ENCODE peak calls at places on chromosomes 1 and 21, in six cellular contexts. D, Q, M, Y, B and J are unnamed samples.

GRCh38 chr1:64162151-64162550 is 41.3 kb upstream of the UBE2U start:
- DNase-seq in Q (no peak), B (no peak), D (no peak), M (no peak), Y (no peak), J (no peak)

GRCh38 chr1:100780826-100781225 is 61.3 kb downstream of the VCAM1 start:
- DNase-seq in M (no peak), D (no peak), Y (no peak), B (no peak), Q (no peak), J (no peak)

GRCh38 chr1:25161981-25162380 is 70.3 kb downstream of the SYF2 start:
- DNase-seq in Y (no peak), D (no peak), B (no peak), M (no peak), Q (no peak), J (no peak)

GRCh38 chr21:41761211-41762181 is 5.4 kb downstream of the RIPK4 start:
- DNase-seq in Y (no peak), D (peak; percentile 80), M (no peak), B (no peak), Q (peak; percentile 7), J (no peak)

GRCh38 chr1:153777648-153778047 is 2.4 kb downstream of the SLC27A3 start:
- DNase-seq in M (no peak), Y (no peak), Q (no peak), B (no peak), D (no peak), J (no peak)

GRCh38 chr1:74731399-74732052 is 1.3 kb downstream of the CRYZ start:
- DNase-seq in M (no peak), B (peak; percentile 90), Q (peak; percentile 88), D (no peak), Y (no peak), J (no peak)

GRCh38 chr1:22450421-22451021 is 1.1 kb upstream of the ZBTB40 start:
- DNase-seq in B (no peak), Y (no peak), D (no peak), M (no peak), Q (no peak), J (no peak)

GRCh38 chr1:206776239-206776638 is 3.9 kb upstream of the IL10 start:
- DNase-seq in M (no peak), Y (no peak), D (no peak), B (no peak), Q (no peak), J (no peak)

GRCh38 chr1:96987186-96987703 is 265.7 kb downstream of the PTBP2 start:
- DNase-seq in B (no peak), M (no peak), Y (no peak), Q (no peak), D (no peak), J (no peak)

GRCh38 chr1:18597159-18598042 is 33.2 kb upstream of the PAX7 start:
- DNase-seq in B (peak; percentile 19), Y (no peak), M (peak; percentile 38), D (no peak), Q (peak; percentile 3), J (no peak)

GRCh38 chr1:86865973-86866637 is 47.8 kb downstream of the SELENOF start:
- DNase-seq in Q (no peak), B (no peak), M (no peak), D (no peak), Y (no peak), J (no peak)

GRCh38 chr1:209884665-209885117 is 53.3 kb upstream of the SYT14 start:
- DNase-seq in Q (peak; percentile 96), D (peak; percentile 84), Y (no peak), B (peak; percentile 100), M (no peak), J (peak; percentile 9)

GRCh38 chr1:198056255-198056654 is 100.5 kb upstream of the NEK7 start:
- DNase-seq in Y (no peak), D (no peak), M (no peak), B (peak; percentile 10), Q (no peak), J (no peak)

GRCh38 chr1:3505161-3505560 is 50.7 kb downstream of the ARHGEF16 start:
- DNase-seq in Y (no peak), D (no peak), B (no peak), M (no peak), Q (no peak), J (no peak)

GRCh38 chr1:31576201-31576669 is at the start of gene TINAGL1:
- DNase-seq in B (peak; percentile 72), Y (no peak), D (peak; percentile 63), Q (peak; percentile 46), M (no peak), J (no peak)

GRCh38 chr21:44399955-44400790 is 46.8 kb downstream of the TRPM2 start:
- DNase-seq in M (no peak), Q (no peak), Y (no peak), D (no peak), B (no peak), J (no peak)

GRCh38 chr1:201946224-201946908 is at the start of gene LMOD1:
- DNase-seq in B (peak; percentile 85), Y (no peak), M (no peak), D (peak; percentile 83), Q (peak; percentile 83), J (no peak)

GRCh38 chr21:40160911-40161310 is 293.7 kb downstream of the PCP4 start:
- DNase-seq in D (no peak), Y (no peak), Q (no peak), M (no peak), B (no peak), J (no peak)

GRCh38 chr1:176374967-176375569 is 87.9 kb upstream of the PAPPA2 start:
- DNase-seq in M (peak; percentile 36), D (peak; percentile 48), Y (no peak), Q (peak; percentile 81), B (peak; percentile 81), J (peak; percentile 55)

GRCh38 chr1:5911157-5911556 is 81.1 kb downstream of the NPHP4 start:
- DNase-seq in B (no peak), M (no peak), Y (no peak), Q (no peak), D (peak; percentile 7), J (no peak)

GRCh38 chr1:22806584-22806983 is 95.9 kb downstream of the EPHB2 start:
- DNase-seq in Y (no peak), B (no peak), Q (no peak), M (no peak), D (no peak), J (no peak)

GRCh38 chr1:208944981-208945451 is 638.5 kb upstream of the CAMK1G start:
- DNase-seq in M (no peak), B (no peak), Q (no peak), D (no peak), Y (no peak), J (no peak)

GRCh38 chr1:151975311-151976014 is 18.2 kb downstream of the S100A10 start:
- DNase-seq in B (peak; percentile 76), Q (peak; percentile 62), Y (no peak), M (no peak), D (no peak), J (no peak)

GRCh38 chr1:235054466-235054865 is 74.2 kb downstream of the TOMM20 start:
- DNase-seq in Y (no peak), D (no peak), M (no peak), Q (no peak), B (no peak), J (no peak)

GRCh38 chr1:91555821-91556531 is 55.3 kb downstream of the CDC7 start:
- DNase-seq in D (no peak), M (peak; percentile 54), Q (peak; percentile 52), B (no peak), Y (peak; percentile 91), J (no peak)

GRCh38 chr1:17865912-17866311 is 110.8 kb downstream of the ACTL8 start:
- DNase-seq in D (no peak), Y (no peak), Q (no peak), B (no peak), M (no peak), J (no peak)

GRCh38 chr1:111032295-111032897 is 68.7 kb upstream of the LRIF1 start:
- DNase-seq in D (no peak), M (peak; percentile 27), B (peak; percentile 40), Q (peak; percentile 38), Y (peak; percentile 16), J (peak; percentile 31)

GRCh38 chr1:51175278-51175677 is 60.8 kb upstream of the RNF11 start:
- DNase-seq in B (no peak), Y (no peak), D (no peak), M (no peak), Q (no peak), J (peak; percentile 93)

GRCh38 chr21:28793043-28793442 is 199.6 kb downstream of the LTN1 start:
- DNase-seq in Y (no peak), M (no peak), B (peak; percentile 29), Q (no peak), D (no peak), J (no peak)

GRCh38 chr1:111904478-111905218 is 84.8 kb downstream of the KCND3 start:
- DNase-seq in Y (no peak), B (no peak), M (no peak), D (no peak), Q (no peak), J (no peak)

GRCh38 chr1:156586892-156587477 is 4.6 kb upstream of the NAXE start:
- DNase-seq in M (no peak), Q (no peak), D (no peak), B (no peak), Y (no peak), J (no peak)

GRCh38 chr21:42843021-42843420 is 36.3 kb downstream of the WDR4 start:
- DNase-seq in B (no peak), M (no peak), D (peak; percentile 7), Y (no peak), Q (no peak), J (no peak)

GRCh38 chr1:226565476-226565875 is 16.9 kb downstream of the STUM start:
- DNase-seq in B (no peak), Q (no peak), Y (no peak), M (no peak), D (no peak), J (no peak)